ENCODE peak calls at places on chromosomes 16 and 17, in four cellular contexts. One of them, this sample, is unnamed.

GRCh38 chr16:78180349-78180748 is 80.9 kb downstream of the WWOX start:
- DNase-seq in hepatic stellate cell: no peak
- DNase-seq in GF-D8: no peak
- DNase-seq in activated T-helper 2 cell treated with anti-CD3 and anti-CD28 coated beads, Interferon-gamma antibody, Interleukin-2, Interleukin-4, amounts not matched to agents 10 μg/mL and 5 μg/mL and 100 μg/mL, durations not matched to agents 14 hours and 24 hours and 36 hours: no peak
- DNase-seq in this sample: no peak

GRCh38 chr17:41524261-41524660 is 3.8 kb downstream of the KRT19 start:
- DNase-seq in hepatic stellate cell: no peak
- DNase-seq in activated T-helper 2 cell treated with anti-CD3 and anti-CD28 coated beads, Interferon-gamma antibody, Interleukin-2, Interleukin-4, amounts not matched to agents 10 μg/mL and 5 μg/mL and 100 μg/mL, durations not matched to agents 14 hours and 24 hours and 36 hours: no peak
- DNase-seq in GF-D8: no peak
- DNase-seq in this sample: no peak

GRCh38 chr16:11386791-11387546 is 41.7 kb downstream of the RMI2 start:
- DNase-seq in GF-D8: no peak
- DNase-seq in activated T-helper 2 cell treated with anti-CD3 and anti-CD28 coated beads, Interferon-gamma antibody, Interleukin-2, Interleukin-4, amounts not matched to agents 10 μg/mL and 5 μg/mL and 100 μg/mL, durations not matched to agents 14 hours and 24 hours and 36 hours: no peak
- DNase-seq in hepatic stellate cell: no peak
- DNase-seq in this sample: peak; percentile 86

GRCh38 chr17:18960803-18961511 is 9.0 kb downstream of the SLC5A10 start:
- DNase-seq in activated T-helper 2 cell treated with anti-CD3 and anti-CD28 coated beads, Interferon-gamma antibody, Interleukin-2, Interleukin-4, amounts not matched to agents 10 μg/mL and 5 μg/mL and 100 μg/mL, durations not matched to agents 14 hours and 24 hours and 36 hours: peak; percentile 69
- DNase-seq in hepatic stellate cell: peak; percentile 85
- DNase-seq in GF-D8: no peak
- DNase-seq in this sample: peak; percentile 93

GRCh38 chr17:40218740-40219072 is 398 bp upstream of the WIPF2 start:
- DNase-seq in activated T-helper 2 cell treated with anti-CD3 and anti-CD28 coated beads, Interferon-gamma antibody, Interleukin-2, Interleukin-4, amounts not matched to agents 10 μg/mL and 5 μg/mL and 100 μg/mL, durations not matched to agents 14 hours and 24 hours and 36 hours: peak; percentile 79
- DNase-seq in hepatic stellate cell: peak; percentile 53
- DNase-seq in GF-D8: no peak
- DNase-seq in this sample: peak; percentile 76

GRCh38 chr17:81831563-81831956 is 1.5 kb downstream of the MCRIP1 start:
- DNase-seq in hepatic stellate cell: no peak
- DNase-seq in activated T-helper 2 cell treated with anti-CD3 and anti-CD28 coated beads, Interferon-gamma antibody, Interleukin-2, Interleukin-4, amounts not matched to agents 10 μg/mL and 5 μg/mL and 100 μg/mL, durations not matched to agents 14 hours and 24 hours and 36 hours: no peak
- DNase-seq in GF-D8: peak; percentile 51
- DNase-seq in this sample: no peak

GRCh38 chr16:10332301-10332700 is 53.6 kb upstream of the ATF7IP2 start:
- DNase-seq in activated T-helper 2 cell treated with anti-CD3 and anti-CD28 coated beads, Interferon-gamma antibody, Interleukin-2, Interleukin-4, amounts not matched to agents 10 μg/mL and 5 μg/mL and 100 μg/mL, durations not matched to agents 14 hours and 24 hours and 36 hours: no peak
- DNase-seq in GF-D8: no peak
- DNase-seq in hepatic stellate cell: no peak
- DNase-seq in this sample: no peak

GRCh38 chr17:42673266-42673884 is 3.4 kb downstream of the PLEKHH3 start:
- DNase-seq in GF-D8: no peak
- DNase-seq in hepatic stellate cell: no peak
- DNase-seq in activated T-helper 2 cell treated with anti-CD3 and anti-CD28 coated beads, Interferon-gamma antibody, Interleukin-2, Interleukin-4, amounts not matched to agents 10 μg/mL and 5 μg/mL and 100 μg/mL, durations not matched to agents 14 hours and 24 hours and 36 hours: no peak
- DNase-seq in this sample: no peak

GRCh38 chr16:11627822-11628457 is 40.3 kb upstream of the SNN start:
- DNase-seq in GF-D8: no peak
- DNase-seq in hepatic stellate cell: peak; percentile 87
- DNase-seq in activated T-helper 2 cell treated with anti-CD3 and anti-CD28 coated beads, Interferon-gamma antibody, Interleukin-2, Interleukin-4, amounts not matched to agents 10 μg/mL and 5 μg/mL and 100 μg/mL, durations not matched to agents 14 hours and 24 hours and 36 hours: no peak
- DNase-seq in this sample: no peak

GRCh38 chr16:81582655-81583441 is 138.2 kb downstream of the CMIP start:
- DNase-seq in GF-D8: no peak
- DNase-seq in activated T-helper 2 cell treated with anti-CD3 and anti-CD28 coated beads, Interferon-gamma antibody, Interleukin-2, Interleukin-4, amounts not matched to agents 10 μg/mL and 5 μg/mL and 100 μg/mL, durations not matched to agents 14 hours and 24 hours and 36 hours: no peak
- DNase-seq in hepatic stellate cell: peak; percentile 41
- DNase-seq in this sample: no peak

GRCh38 chr17:27575100-27575911 is 55.7 kb upstream of the LGALS9 start:
- DNase-seq in hepatic stellate cell: no peak
- DNase-seq in GF-D8: no peak
- DNase-seq in activated T-helper 2 cell treated with anti-CD3 and anti-CD28 coated beads, Interferon-gamma antibody, Interleukin-2, Interleukin-4, amounts not matched to agents 10 μg/mL and 5 μg/mL and 100 μg/mL, durations not matched to agents 14 hours and 24 hours and 36 hours: no peak
- DNase-seq in this sample: no peak

GRCh38 chr17:47837401-47838039 is 3.6 kb downstream of the SCRN2 start:
- DNase-seq in GF-D8: no peak
- DNase-seq in activated T-helper 2 cell treated with anti-CD3 and anti-CD28 coated beads, Interferon-gamma antibody, Interleukin-2, Interleukin-4, amounts not matched to agents 10 μg/mL and 5 μg/mL and 100 μg/mL, durations not matched to agents 14 hours and 24 hours and 36 hours: no peak
- DNase-seq in hepatic stellate cell: no peak
- DNase-seq in this sample: no peak

GRCh38 chr17:37299257-37299985 is 76.4 kb upstream of the C17orf78 start:
- DNase-seq in hepatic stellate cell: no peak
- DNase-seq in GF-D8: no peak
- DNase-seq in activated T-helper 2 cell treated with anti-CD3 and anti-CD28 coated beads, Interferon-gamma antibody, Interleukin-2, Interleukin-4, amounts not matched to agents 10 μg/mL and 5 μg/mL and 100 μg/mL, durations not matched to agents 14 hours and 24 hours and 36 hours: no peak
- DNase-seq in this sample: no peak

GRCh38 chr17:50634123-50634914 is at the start of gene ABCC3:
- DNase-seq in activated T-helper 2 cell treated with anti-CD3 and anti-CD28 coated beads, Interferon-gamma antibody, Interleukin-2, Interleukin-4, amounts not matched to agents 10 μg/mL and 5 μg/mL and 100 μg/mL, durations not matched to agents 14 hours and 24 hours and 36 hours: no peak
- DNase-seq in hepatic stellate cell: peak; percentile 66
- DNase-seq in GF-D8: no peak
- DNase-seq in this sample: peak; percentile 37

GRCh38 chr16:11835891-11836652 is 15.3 kb downstream of the RSL1D1 start:
- DNase-seq in activated T-helper 2 cell treated with anti-CD3 and anti-CD28 coated beads, Interferon-gamma antibody, Interleukin-2, Interleukin-4, amounts not matched to agents 10 μg/mL and 5 μg/mL and 100 μg/mL, durations not matched to agents 14 hours and 24 hours and 36 hours: no peak
- DNase-seq in hepatic stellate cell: no peak
- DNase-seq in GF-D8: no peak
- DNase-seq in this sample: no peak

GRCh38 chr16:2969545-2970521 is 685 bp downstream of the PAQR4 start:
- DNase-seq in hepatic stellate cell: peak; percentile 64
- DNase-seq in GF-D8: peak; percentile 11
- DNase-seq in activated T-helper 2 cell treated with anti-CD3 and anti-CD28 coated beads, Interferon-gamma antibody, Interleukin-2, Interleukin-4, amounts not matched to agents 10 μg/mL and 5 μg/mL and 100 μg/mL, durations not matched to agents 14 hours and 24 hours and 36 hours: peak; percentile 80
- DNase-seq in this sample: peak; percentile 85

GRCh38 chr16:85570735-85571562 is 42.2 kb upstream of the GSE1 start:
- DNase-seq in GF-D8: peak; percentile 97
- DNase-seq in hepatic stellate cell: no peak
- DNase-seq in activated T-helper 2 cell treated with anti-CD3 and anti-CD28 coated beads, Interferon-gamma antibody, Interleukin-2, Interleukin-4, amounts not matched to agents 10 μg/mL and 5 μg/mL and 100 μg/mL, durations not matched to agents 14 hours and 24 hours and 36 hours: no peak
- DNase-seq in this sample: no peak

This sample was measured in WTC11.